ENCODE peak calls at places on chromosome 17, in eight cellular contexts. N is hypothalamus; S is BJ; I is RWPE1; V is stimulated activated CD4-positive, alpha-beta T cell treated with anti-CD3 and anti-CD28 coated beads, TNF-alpha, amount 100 ng/mL, for 48 hours; Y is Calu3; D is PC-9; U is activated naive CD4-positive, alpha-beta T cell treated with anti-CD3 and anti-CD28 coated beads, Interleukin-2, amount 50 U/mL, for 16 hours. O is an unnamed sample.

GRCh38 chr17:63189082-63189481 is 223.0 kb downstream of the TANC2 start:
- DNase-seq in S (no peak), U (no peak), I (no peak), V (no peak), Y (no peak), D (no peak), N (no peak), O (no peak)

GRCh38 chr17:17535957-17536356 is 39.8 kb upstream of the RASD1 start:
- DNase-seq in N (peak; percentile 33), D (no peak), Y (no peak), U (no peak), V (no peak), I (no peak), S (no peak), O (no peak)

GRCh38 chr17:76683011-76683755 is 27.6 kb downstream of the MXRA7 start:
- DNase-seq in N (no peak), V (no peak), I (no peak), Y (no peak), S (no peak), D (no peak), U (no peak), O (no peak)

GRCh38 chr17:20197527-20197926 is 188.4 kb downstream of the SPECC1 start:
- DNase-seq in I (no peak), N (no peak), U (no peak), V (no peak), Y (no peak), D (no peak), S (no peak), O (no peak)

GRCh38 chr17:45098081-45098868 is 34.0 kb downstream of the PLCD3 start:
- DNase-seq in I (no peak), V (no peak), S (no peak), D (no peak), U (no peak), N (no peak), Y (no peak), O (no peak)

GRCh38 chr17:17570207-17570797 is 21.2 kb downstream of the PEMT start:
- DNase-seq in U (no peak), Y (peak; percentile 61), N (peak; percentile 56), D (peak; percentile 62), I (no peak), V (no peak), S (no peak), O (peak; percentile 27)

GRCh38 chr17:22517716-22518115 is 825.4 kb downstream of the KCNJ18 start:
- DNase-seq in U (no peak), Y (no peak), I (no peak), N (no peak), V (no peak), D (no peak), S (no peak), O (peak; percentile 7)

GRCh38 chr17:44522883-44523671 is 19.9 kb upstream of the GPATCH8 start:
- DNase-seq in S (no peak), V (peak; percentile 45), D (peak; percentile 62), I (peak; percentile 39), Y (peak; percentile 92), N (peak; percentile 12), U (peak; percentile 53), O (no peak)

GRCh38 chr17:2777242-2777867 is 18.9 kb upstream of the RAP1GAP2 start:
- DNase-seq in D (no peak), N (no peak), I (no peak), U (no peak), S (no peak), V (no peak), Y (no peak), O (no peak)

GRCh38 chr17:2337152-2337810 is at the start of gene SGSM2:
- DNase-seq in I (peak; percentile 51), Y (peak; percentile 50), U (peak; percentile 80), D (peak; percentile 49), N (peak; percentile 66), V (peak; percentile 38), S (no peak), O (peak; percentile 43)

GRCh38 chr17:36980281-36980761 is 31.6 kb downstream of the AATF start:
- DNase-seq in U (no peak), I (no peak), N (no peak), V (no peak), S (no peak), Y (no peak), D (no peak), O (no peak)

GRCh38 chr17:81232616-81233241 is 6.1 kb downstream of the TEPSIN start:
- DNase-seq in S (no peak), Y (no peak), I (no peak), N (no peak), D (no peak), V (no peak), U (no peak), O (no peak)

GRCh38 chr17:75807861-75808260 is 23.3 kb downstream of the UNK start:
- DNase-seq in I (no peak), D (no peak), N (no peak), S (no peak), V (no peak), U (no peak), Y (no peak), O (no peak)

GRCh38 chr17:27346228-27346899 is 52.5 kb downstream of the WSB1 start:
- DNase-seq in V (no peak), U (no peak), N (no peak), D (no peak), I (no peak), S (no peak), Y (no peak), O (no peak)

GRCh38 chr17:45022655-45023339 is 28.6 kb downstream of the DCAKD start:
- DNase-seq in N (no peak), U (no peak), I (no peak), D (no peak), S (no peak), V (no peak), Y (no peak), O (no peak)

GRCh38 chr17:76270770-76271668 is 5.9 kb downstream of the UBALD2 start:
- DNase-seq in S (no peak), N (no peak), I (no peak), D (no peak), U (peak; percentile 31), Y (no peak), V (no peak), O (no peak)

GRCh38 chr17:38417210-38417951 is 10.9 kb upstream of the ARHGAP23 start:
- DNase-seq in D (no peak), I (no peak), Y (no peak), N (no peak), U (no peak), S (no peak), V (no peak), O (no peak)

GRCh38 chr17:2931426-2931825 is 132.0 kb downstream of the OR1D5 start:
- DNase-seq in I (no peak), S (no peak), D (no peak), V (no peak), U (no peak), N (no peak), Y (no peak), O (peak; percentile 70)

GRCh38 chr17:19418312-19418992 is 7.4 kb downstream of the RNF112 start:
- DNase-seq in U (no peak), N (no peak), Y (peak; percentile 7), D (peak; percentile 14), I (no peak), V (peak; percentile 2), S (peak; percentile 15), O (no peak)

GRCh38 chr17:76714822-76715461 is 4.2 kb upstream of the MXRA7 start:
- DNase-seq in N (peak; percentile 68), S (no peak), U (peak; percentile 77), I (no peak), Y (peak; percentile 79), V (peak; percentile 44), D (peak; percentile 61), O (no peak)

GRCh38 chr17:44981221-44981968 is 13.3 kb upstream of the C1QL1 start:
- DNase-seq in N (no peak), D (peak; percentile 48), I (peak; percentile 62), Y (peak; percentile 62), U (no peak), V (no peak), S (peak; percentile 18), O (peak; percentile 46)

GRCh38 chr17:32827227-32827626 is 49.7 kb downstream of the MYO1D start:
- DNase-seq in S (no peak), U (no peak), N (no peak), I (no peak), D (no peak), V (no peak), Y (no peak), O (no peak)

GRCh38 chr17:1951920-1952319 is 73.2 kb downstream of the RTN4RL1 start:
- DNase-seq in I (no peak), D (no peak), Y (no peak), S (no peak), V (no peak), U (no peak), N (no peak), O (no peak)

GRCh38 chr17:53141731-53142130 is 681.0 kb upstream of the KIF2B start:
- DNase-seq in I (no peak), V (no peak), U (no peak), S (no peak), D (no peak), Y (no peak), N (no peak), O (no peak)

GRCh38 chr17:36008998-36009665 is 7.8 kb upstream of the CCL15 start:
- DNase-seq in N (no peak), V (no peak), Y (no peak), S (no peak), D (no peak), I (no peak), U (no peak), O (no peak)

GRCh38 chr17:189444-189843 is 8.0 kb upstream of the DOC2B start:
- DNase-seq in V (no peak), Y (no peak), U (no peak), I (no peak), N (no peak), S (no peak), D (no peak), O (no peak)

GRCh38 chr17:28896884-28897768 is at the start of gene FLOT2:
- DNase-seq in Y (peak; percentile 61), N (peak; percentile 68), V (peak; percentile 27), D (peak; percentile 58), U (peak; percentile 76), I (peak; percentile 92), S (no peak), O (peak; percentile 39)

GRCh38 chr17:77503293-77503655 is 362.5 kb downstream of the SEC14L1 start:
- DNase-seq in Y (no peak), N (no peak), S (no peak), V (no peak), I (no peak), U (no peak), D (no peak), O (no peak)

GRCh38 chr17:278055-279028 is 74.3 kb downstream of the RPH3AL start:
- DNase-seq in Y (no peak), V (no peak), I (no peak), N (no peak), D (no peak), S (no peak), U (no peak), O (no peak)

GRCh38 chr17:66654764-66655163 is 180.2 kb upstream of the CACNG5 start:
- DNase-seq in V (no peak), Y (no peak), S (no peak), I (peak; percentile 25), D (no peak), N (no peak), U (no peak), O (no peak)

GRCh38 chr17:59366040-59366757 is 34.7 kb downstream of the YPEL2 start:
- DNase-seq in I (no peak), Y (no peak), V (no peak), N (peak; percentile 47), U (no peak), D (no peak), S (no peak), O (no peak)

GRCh38 chr17:70521821-70522256 is 352.5 kb downstream of the KCNJ2 start:
- DNase-seq in D (no peak), N (peak; percentile 4), U (no peak), S (no peak), I (no peak), V (no peak), Y (peak; percentile 5), O (no peak)

GRCh38 chr17:34892864-34893263 is 68.4 kb downstream of the CCT6B start:
- DNase-seq in S (no peak), I (peak; percentile 26), Y (peak; percentile 51), N (peak; percentile 3), D (peak; percentile 6), V (peak; percentile 8), U (no peak), O (peak; percentile 18)

GRCh38 chr17:6969323-6969726 is 26.5 kb upstream of the ALOX12 start:
- DNase-seq in U (no peak), V (no peak), Y (no peak), N (no peak), I (no peak), D (no peak), S (no peak), O (no peak)

O was measured in SW480.